ENCODE peak calls at places on chromosomes 2 and 18, in nine cellular contexts. A is choroid plexus epithelial cell, J is left ventricle myocardium inferior, R is GM20000, O is Peyer's patch, Q is GM13977, S is astrocyte of the spinal cord, B is H9, G is MM.1S. F is an unnamed sample.

GRCh38 chr2:9138507-9139085 is 68.0 kb upstream of the ASAP2 start:
- DNase-seq in G (no peak), S (no peak), B (peak), A (no peak), Q (no peak), O (no peak), R (peak), J (no peak), F (peak)

GRCh38 chr2:70460333-70460732 is 93.3 kb downstream of the TGFA start:
- DNase-seq in S (no peak), A (no peak), Q (no peak), O (no peak), G (no peak), J (no peak), R (no peak), B (peak), F (no peak)

GRCh38 chr2:100887713-100888112 is 67.8 kb downstream of the NPAS2 start:
- DNase-seq in S (no peak), Q (no peak), O (no peak), B (no peak), J (no peak), A (no peak), R (no peak), G (no peak), F (no peak)

GRCh38 chr2:232296766-232297525 is 81.6 kb upstream of the ALPP start:
- DNase-seq in Q (no peak), A (no peak), R (no peak), J (no peak), S (no peak), G (no peak), B (no peak), O (no peak), F (no peak)

GRCh38 chr2:44821500-44821899 is 120.0 kb upstream of the SIX3 start:
- DNase-seq in Q (no peak), A (no peak), G (no peak), R (no peak), S (no peak), B (no peak), J (no peak), O (no peak), F (no peak)

GRCh38 chr18:48319796-48320638 is 89.2 kb downstream of the ZBTB7C start:
- DNase-seq in Q (no peak), B (no peak), G (no peak), O (no peak), R (no peak), S (no peak), A (peak), J (no peak), F (no peak)

GRCh38 chr2:233116946-233117345 is 56.8 kb downstream of the INPP5D start:
- DNase-seq in A (no peak), G (no peak), R (no peak), J (no peak), S (no peak), B (no peak), O (no peak), Q (no peak), F (no peak)

GRCh38 chr2:227411320-227411989 is 23.7 kb upstream of the SCYGR1 start:
- DNase-seq in Q (peak), S (peak), A (peak), R (peak), O (no peak), B (no peak), G (peak), J (no peak), F (no peak)

GRCh38 chr2:10404324-10405143 is 43.6 kb downstream of the ODC1 start:
- DNase-seq in R (no peak), A (no peak), G (no peak), J (no peak), S (peak), O (no peak), B (no peak), Q (no peak), F (peak)

GRCh38 chr18:812123-812672 is at the start of gene YES1:
- DNase-seq in S (peak), B (peak), J (peak), O (peak), R (peak), A (peak), Q (peak), G (peak), F (peak)

GRCh38 chr18:76765649-76766048 is 56.7 kb upstream of the ZNF236 start:
- DNase-seq in A (no peak), O (no peak), G (no peak), B (no peak), R (no peak), S (peak), Q (no peak), J (no peak), F (no peak)

GRCh38 chr18:39571511-39571910 is 2005.9 kb upstream of the CELF4 start:
- DNase-seq in J (no peak), A (peak), S (peak), O (no peak), G (no peak), Q (peak), R (peak), B (no peak), F (peak)

GRCh38 chr2:49044680-49045079 is 109.6 kb downstream of the FSHR start:
- DNase-seq in R (no peak), Q (no peak), O (no peak), B (no peak), G (peak), J (no peak), S (no peak), A (peak), F (peak)

GRCh38 chr2:167135691-167136090 is 247.4 kb downstream of the XIRP2 start:
- DNase-seq in S (no peak), Q (no peak), A (peak), J (no peak), G (peak), O (no peak), B (no peak), R (no peak), F (peak)

GRCh38 chr2:228016402-228016801 is 145.0 kb downstream of the DAW1 start:
- DNase-seq in R (no peak), A (no peak), O (no peak), J (no peak), S (no peak), Q (peak), B (peak), G (no peak), F (no peak)

GRCh38 chr2:42787424-42787787 is 5.0 kb downstream of the HAAO start:
- DNase-seq in O (no peak), J (no peak), S (no peak), G (no peak), R (no peak), A (no peak), B (no peak), Q (no peak), F (no peak)

GRCh38 chr2:237723023-237723422 is 75.6 kb upstream of the RBM44 start:
- DNase-seq in Q (no peak), G (no peak), A (no peak), J (no peak), B (no peak), O (no peak), S (no peak), R (no peak), F (no peak)

GRCh38 chr2:20623741-20624155 is 27.1 kb downstream of the HS1BP3 start:
- DNase-seq in O (peak), G (no peak), B (no peak), R (no peak), S (no peak), J (peak), A (no peak), Q (no peak), F (no peak)

GRCh38 chr2:13103778-13104493 is 387.2 kb downstream of the TRIB2 start:
- DNase-seq in A (no peak), R (no peak), B (no peak), J (no peak), Q (no peak), O (no peak), S (no peak), G (no peak), F (no peak)

GRCh38 chr2:62270728-62271127 is 74.8 kb downstream of the B3GNT2 start:
- DNase-seq in J (peak), Q (no peak), R (no peak), G (no peak), B (no peak), O (no peak), A (peak), S (peak), F (no peak)

GRCh38 chr18:24189007-24189528 is 50.2 kb downstream of the CABYR start:
- DNase-seq in O (no peak), G (peak), A (peak), S (no peak), Q (peak), R (peak), J (no peak), B (no peak), F (no peak)

GRCh38 chr2:168174761-168175160 is 72.6 kb downstream of the STK39 start:
- DNase-seq in O (no peak), Q (no peak), J (no peak), R (no peak), S (no peak), G (peak), B (no peak), A (no peak), F (no peak)

GRCh38 chr2:239130041-239130440 is 270.8 kb downstream of the HDAC4 start:
- DNase-seq in R (no peak), G (no peak), A (no peak), J (no peak), B (no peak), S (no peak), O (no peak), Q (no peak), F (no peak)

GRCh38 chr2:239192975-239193374 is 207.8 kb downstream of the HDAC4 start:
- DNase-seq in A (no peak), J (no peak), O (no peak), G (no peak), B (no peak), S (no peak), R (no peak), Q (no peak), F (no peak)

GRCh38 chr2:36438454-36438977 is 82.9 kb downstream of the CRIM1 start:
- DNase-seq in S (peak), G (no peak), A (peak), J (no peak), Q (no peak), R (no peak), O (no peak), B (no peak), F (no peak)

GRCh38 chr2:109098251-109098920 is 30.6 kb upstream of the SH3RF3 start:
- DNase-seq in B (no peak), J (no peak), A (peak), O (no peak), G (no peak), S (peak), R (no peak), Q (no peak), F (no peak)

GRCh38 chr2:16319425-16320245 is 346.0 kb downstream of the CYRIA start:
- DNase-seq in B (no peak), O (no peak), R (no peak), Q (no peak), A (no peak), J (no peak), G (no peak), S (no peak), F (no peak)

GRCh38 chr2:19860022-19860421 is 41.8 kb downstream of the TTC32 start:
- DNase-seq in A (no peak), G (no peak), O (no peak), B (no peak), R (no peak), Q (no peak), J (peak), S (no peak), F (no peak)

GRCh38 chr2:130380096-130380934 is 24.5 kb downstream of the PTPN18 start:
- DNase-seq in B (no peak), S (no peak), J (no peak), R (no peak), O (no peak), A (no peak), G (no peak), Q (no peak), F (no peak)

GRCh38 chr2:66437055-66437454 is 2.1 kb downstream of the MEIS1 start:
- DNase-seq in B (no peak), G (peak), R (no peak), A (peak), J (no peak), O (no peak), Q (no peak), S (peak), F (no peak)

GRCh38 chr2:44902767-44903166 is 38.7 kb upstream of the SIX3 start:
- DNase-seq in J (no peak), B (no peak), G (peak), R (no peak), A (no peak), S (no peak), Q (no peak), O (no peak), F (no peak)

GRCh38 chr2:45944075-45944474 is 292.6 kb downstream of the PRKCE start:
- DNase-seq in G (no peak), R (no peak), O (no peak), B (no peak), S (peak), A (peak), Q (no peak), J (no peak), F (no peak)

GRCh38 chr2:11925295-11925694 is 178.9 kb downstream of the LPIN1 start:
- DNase-seq in J (no peak), Q (no peak), R (no peak), O (no peak), S (no peak), B (no peak), A (no peak), G (no peak), F (no peak)

GRCh38 chr2:104599802-104600510 is 254.0 kb upstream of the POU3F3 start:
- DNase-seq in G (no peak), J (no peak), A (peak), O (no peak), S (peak), Q (no peak), B (no peak), R (no peak), F (no peak)

GRCh38 chr2:122193622-122194021 is 438.2 kb downstream of the TSN start:
- DNase-seq in R (no peak), S (no peak), G (no peak), O (no peak), B (no peak), A (peak), J (no peak), Q (no peak), F (no peak)

GRCh38 chr18:36066001-36066400 is 1.4 kb downstream of the RPRD1A start:
- DNase-seq in R (no peak), B (no peak), S (peak), O (no peak), A (peak), J (no peak), Q (no peak), G (no peak), F (no peak)

GRCh38 chr2:33366473-33366872 is 110.0 kb upstream of the RASGRP3 start:
- DNase-seq in B (no peak), J (peak), Q (no peak), O (no peak), G (no peak), S (peak), A (peak), R (no peak), F (no peak)

GRCh38 chr2:156719036-156719435 is 282.9 kb downstream of the GPD2 start:
- DNase-seq in A (no peak), J (no peak), G (no peak), S (no peak), B (no peak), R (no peak), Q (no peak), O (no peak), F (no peak)
- TF ChIP-seq CTCF in A (no peak), J (no peak), G (no peak), S (no peak), B (no peak), R (no peak), Q (no peak), O (no peak), F (no peak)

GRCh38 chr2:128258218-128258617 is 60.5 kb downstream of the HS6ST1 start:
- DNase-seq in A (no peak), J (no peak), G (no peak), S (no peak), Q (no peak), O (no peak), R (no peak), B (no peak), F (no peak)

GRCh38 chr2:128259585-128259984 is 59.1 kb downstream of the HS6ST1 start:
- DNase-seq in R (no peak), G (no peak), J (no peak), S (no peak), A (no peak), O (no peak), B (no peak), Q (no peak), F (no peak)

GRCh38 chr2:128261245-128262128 is 57.2 kb downstream of the HS6ST1 start:
- DNase-seq in G (no peak), J (no peak), A (no peak), B (peak), S (no peak), Q (no peak), R (peak), O (no peak), F (no peak)

GRCh38 chr2:128262315-128263253 is 56.1 kb downstream of the HS6ST1 start:
- DNase-seq in O (no peak), S (no peak), B (no peak), R (peak), J (no peak), A (no peak), G (no peak), Q (peak), F (no peak)

DNA sequence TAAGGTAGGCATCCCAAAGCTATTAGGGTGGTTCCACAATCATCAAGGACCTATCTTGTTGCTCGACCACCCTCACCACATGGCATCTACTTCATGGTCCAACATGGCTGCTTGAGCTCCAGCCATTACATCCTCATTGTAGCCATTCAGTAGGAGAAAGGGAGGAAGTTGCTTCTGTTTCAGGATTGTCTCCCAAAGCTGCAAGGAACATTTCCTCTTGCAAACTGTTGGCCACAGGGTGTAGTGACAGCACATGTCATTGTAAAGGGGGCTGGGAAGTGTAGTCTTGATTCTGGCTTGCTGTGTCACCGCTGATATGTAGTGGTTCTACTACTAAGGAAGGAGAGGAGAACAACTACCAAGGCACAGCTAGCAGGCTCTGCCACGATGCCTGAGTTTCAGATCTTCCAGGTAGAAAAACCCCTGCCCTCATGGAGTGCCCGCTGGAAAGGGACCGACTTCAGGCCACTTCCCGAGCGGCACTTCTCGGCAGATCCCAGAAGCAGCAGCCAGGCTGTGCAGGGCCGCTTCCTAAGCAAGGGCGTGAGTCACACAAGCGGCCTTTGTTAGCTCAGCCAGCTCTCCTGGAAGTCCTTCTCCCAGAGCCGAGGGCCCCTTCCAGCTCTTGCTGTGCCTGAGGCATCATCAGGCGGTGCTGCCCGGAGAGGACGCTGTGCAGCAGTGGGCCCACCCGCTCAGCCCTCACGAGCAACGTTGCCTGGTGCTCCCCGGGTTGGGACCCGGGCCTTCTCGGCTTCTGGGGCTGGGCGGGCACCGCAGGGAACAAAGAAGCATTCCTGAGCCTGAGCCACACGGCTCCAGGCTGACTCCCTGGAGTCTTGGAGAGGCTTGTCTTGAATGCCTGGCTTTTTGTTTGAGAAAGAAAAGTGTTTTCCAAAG is 58.2 kb downstream of the HS6ST1 start:
- DNase-seq in J (no peak), O (no peak), Q (peak), R (no peak), A (peak), S (peak), B (peak), G (no peak), F (peak)
- TF ChIP-seq CTCF in J (peak), O (no peak), Q (no peak), R (no peak), A (peak), S (peak), B (peak), G (no peak), F (no peak)

GRCh38 chr2:37648316-37649011 is 23.0 kb downstream of the CDC42EP3 start:
- DNase-seq in O (no peak), B (no peak), R (no peak), G (no peak), A (peak), J (peak), S (no peak), Q (no peak), F (peak)
- TF ChIP-seq CTCF in O (peak), B (no peak), R (peak), G (no peak), A (no peak), J (peak), S (no peak), Q (no peak), F (no peak)

DNA sequence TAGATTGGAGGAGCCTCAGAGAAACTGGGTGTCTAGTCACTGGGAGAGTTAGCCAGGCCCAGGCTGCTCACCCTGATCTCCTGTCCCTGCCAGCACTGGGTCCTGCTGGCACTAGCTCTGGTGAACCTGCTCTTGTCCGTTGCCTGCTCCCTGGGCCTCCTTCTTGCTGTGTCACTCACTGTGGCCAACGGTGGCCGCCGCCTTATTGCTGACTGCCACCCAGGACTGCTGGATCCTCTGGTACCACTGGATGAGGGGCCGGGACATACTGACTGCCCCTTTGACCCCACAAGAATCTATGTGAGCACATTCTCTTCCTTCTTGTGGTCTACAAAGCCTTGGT is 771 bp downstream of the KRTCAP3 start:
- DNase-seq in J (no peak), Q (no peak), G (no peak), S (no peak), B (peak), O (peak), R (no peak), A (peak), F (no peak)
- TF ChIP-seq CTCF in J (no peak), Q (no peak), G (no peak), S (no peak), B (no peak), O (no peak), R (no peak), A (no peak), F (no peak)